ENCODE peak calls at places on chromosomes 11 and 22, in seven cellular contexts. H, K, O, W, J, U and P are unnamed samples.

GRCh38 chr22:43042101-43042780 is 27.3 kb upstream of the PACSIN2 start:
- DNase-seq in H (no peak), O (no peak), W (no peak), J (no peak), K (peak; percentile 37), U (no peak), P (no peak)

GRCh38 chr11:124756033-124756752 is 4.1 kb upstream of the VSIG2 start:
- DNase-seq in H (no peak), K (no peak), J (no peak), O (no peak), W (no peak), U (no peak), P (no peak)

GRCh38 chr22:44648821-44649566 is 53.0 kb upstream of the PRR5 start:
- DNase-seq in U (no peak), H (peak; percentile 80), O (no peak), J (no peak), K (peak; percentile 90), W (no peak), P (no peak)

GRCh38 chr11:77503006-77503405 is 29.1 kb upstream of the PAK1 start:
- DNase-seq in W (no peak), K (no peak), U (no peak), H (peak; percentile 29), O (no peak), J (peak; percentile 26), P (no peak)

GRCh38 chr11:4191031-4191571 is 96.5 kb downstream of the RRM1 start:
- DNase-seq in J (no peak), H (peak; percentile 11), U (no peak), O (no peak), W (no peak), K (no peak), P (no peak)

GRCh38 chr11:16632295-16633200 is 105.9 kb upstream of the C11orf58 start:
- DNase-seq in W (no peak), U (no peak), K (peak; percentile 62), O (no peak), J (peak; percentile 38), H (peak; percentile 29), P (no peak)

GRCh38 chr11:107689317-107690202 is 22.3 kb downstream of the SLN start:
- DNase-seq in W (peak; percentile 55), U (peak; percentile 54), J (peak; percentile 69), K (peak; percentile 69), H (peak; percentile 79), O (peak; percentile 39), P (peak; percentile 18)

GRCh38 chr22:41052661-41053490 is 39.5 kb upstream of the EP300 start:
- DNase-seq in H (peak; percentile 62), J (no peak), O (no peak), W (no peak), K (peak; percentile 55), U (no peak), P (no peak)

GRCh38 chr22:49825944-49826602 is 1.6 kb downstream of the BRD1 start:
- DNase-seq in O (no peak), U (no peak), H (peak; percentile 24), W (peak; percentile 35), K (peak; percentile 63), J (peak; percentile 69), P (no peak)

GRCh38 chr22:28424427-28425080 is 255.1 kb downstream of the TTC28 start:
- DNase-seq in J (no peak), W (no peak), K (no peak), U (no peak), O (no peak), H (peak; percentile 56), P (no peak)

GRCh38 chr22:47324435-47324990 is 562.1 kb downstream of the TBC1D22A start:
- DNase-seq in U (no peak), J (no peak), H (no peak), W (no peak), O (no peak), K (no peak), P (no peak)

GRCh38 chr11:73187854-73188253 is 30.2 kb upstream of the P2RY2 start:
- DNase-seq in H (no peak), O (no peak), W (no peak), K (peak; percentile 93), U (no peak), J (no peak), P (no peak)

GRCh38 chr22:35491908-35492380 is 48.7 kb upstream of the RASD2 start:
- DNase-seq in J (no peak), U (no peak), H (no peak), K (no peak), W (no peak), O (no peak), P (no peak)

GRCh38 chr11:130828741-130829140 is 87.5 kb downstream of the SNX19 start:
- DNase-seq in J (no peak), U (no peak), O (no peak), K (no peak), H (no peak), W (no peak), P (no peak)

GRCh38 chr11:88174627-88175003 is 628 bp downstream of the RAB38 start:
- DNase-seq in J (peak; percentile 96), O (peak; percentile 28), W (no peak), H (peak; percentile 83), K (peak; percentile 96), U (peak; percentile 35), P (no peak)

GRCh38 chr22:50403701-50404101 is 60.6 kb downstream of the PPP6R2 start:
- DNase-seq in H (peak; percentile 27), U (no peak), W (no peak), O (no peak), J (no peak), K (no peak), P (no peak)

GRCh38 chr11:8342821-8343681 is 79.4 kb upstream of the LMO1 start:
- DNase-seq in U (peak; percentile 65), W (no peak), O (no peak), J (no peak), K (peak; percentile 67), H (no peak), P (peak; percentile 43)

DNA sequence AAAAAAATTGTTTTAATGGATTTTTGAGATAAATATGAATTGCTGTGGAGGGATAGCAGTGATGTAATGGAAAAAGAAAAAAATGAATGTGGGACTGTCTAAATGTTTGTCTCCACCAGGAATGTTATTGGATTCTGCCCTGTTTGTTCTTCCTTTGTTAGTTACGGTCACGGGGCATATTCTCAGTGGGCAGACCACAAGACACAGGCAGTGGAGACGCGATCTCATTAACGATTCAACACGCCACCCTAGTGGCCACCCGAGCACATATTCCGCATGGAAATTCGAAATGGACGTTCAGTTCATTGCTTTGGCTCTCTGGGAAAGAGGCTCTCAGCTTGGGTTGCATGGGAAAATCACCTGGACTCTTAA is 151.8 kb upstream of the TTC12 start:
- DNase-seq in J (no peak), H (peak; percentile 37), U (no peak), W (no peak), O (no peak), K (no peak), P (no peak)
- TF ChIP-seq CTCF in J (no peak), H (peak; percentile 10), U (no peak), W (no peak), O (no peak), K (no peak), P (no peak)

GRCh38 chr11:37142591-37142990 is 544.6 kb upstream of the RAG2 start:
- DNase-seq in H (no peak), O (no peak), J (no peak), K (no peak), W (no peak), U (no peak), P (no peak)
- TF ChIP-seq CTCF in H (no peak), O (no peak), J (no peak), K (no peak), W (no peak), U (no peak), P (no peak)

GRCh38 chr11:18802381-18803257 is 11.0 kb upstream of the PTPN5 start:
- DNase-seq in U (peak; percentile 60), H (peak; percentile 84), W (peak; percentile 24), J (peak; percentile 69), K (peak; percentile 82), O (peak; percentile 28), P (no peak)
- TF ChIP-seq CTCF in U (peak; percentile 43), H (peak; percentile 52), W (peak; percentile 59), J (peak; percentile 48), K (peak; percentile 60), O (peak; percentile 58), P (no peak)

DNA sequence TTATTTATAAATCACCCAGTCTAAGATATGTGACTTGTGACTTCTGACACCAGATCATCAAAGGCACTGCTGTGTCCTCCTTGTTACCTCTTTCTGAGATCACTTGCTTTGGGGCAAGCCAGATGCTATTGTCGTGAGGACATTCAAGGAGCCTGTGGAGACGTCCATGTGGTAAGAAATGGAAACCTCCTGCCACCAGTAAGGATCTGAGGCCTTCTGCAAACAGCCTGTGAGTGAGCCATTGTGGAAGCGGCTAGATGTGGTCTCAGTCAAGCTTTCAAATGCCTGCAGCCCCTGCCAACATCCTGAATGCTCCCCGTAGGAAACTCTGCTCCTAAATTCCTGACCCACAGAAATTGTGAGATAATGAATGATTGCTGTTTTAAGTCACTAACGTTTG is 11.7 kb upstream of the RDX start:
- DNase-seq in H (no peak), U (no peak), K (no peak), J (no peak), W (no peak), O (no peak), P (no peak)
- TF ChIP-seq CTCF in H (no peak), U (no peak), K (no peak), J (no peak), W (no peak), O (no peak), P (no peak)

GRCh38 chr11:57639321-57640067 is 10.2 kb downstream of the YPEL4 start:
- DNase-seq in W (no peak), O (peak; percentile 75), U (no peak), K (no peak), H (peak; percentile 84), J (peak; percentile 91), P (no peak)
- TF ChIP-seq CTCF in W (no peak), O (no peak), U (no peak), K (peak; percentile 4), H (no peak), J (peak; percentile 20), P (no peak)

GRCh38 chr22:17213976-17214375 is 5.3 kb downstream of the ADA2 start:
- DNase-seq in W (peak; percentile 45), O (no peak), H (peak; percentile 64), U (no peak), J (peak; percentile 46), K (no peak), P (no peak)
- TF ChIP-seq CTCF in W (peak; percentile 35), O (no peak), H (peak; percentile 56), U (peak; percentile 41), J (peak; percentile 30), K (no peak), P (no peak)

GRCh38 chr22:46099740-46100139 is 50.6 kb upstream of the PPARA start:
- DNase-seq in U (no peak), O (no peak), K (no peak), H (no peak), W (no peak), J (no peak), P (no peak)
- TF ChIP-seq CTCF in U (no peak), O (no peak), K (no peak), H (no peak), W (no peak), J (no peak), P (no peak)